ENCODE peak calls at places on chromosomes 2 and 18, in seven cellular contexts. One of them, this sample, is unnamed.

GRCh38 chr18:21241224-21242131 is 554 bp upstream of the GREB1L start:
- DNase-seq in K562: no peak
- DNase-seq in HCT116: no peak
- DNase-seq in HepG2: no peak
- DNase-seq in H1: no peak
- DNase-seq in GM12878: no peak
- DNase-seq in SK-N-SH: peak
- DNase-seq in this sample: peak

GRCh38 chr2:200405599-200406298 is 99.3 kb downstream of the SPATS2L start:
- DNase-seq in K562: peak
- DNase-seq in HCT116: peak
- DNase-seq in HepG2: peak
- DNase-seq in H1: no peak
- DNase-seq in GM12878: no peak
- DNase-seq in SK-N-SH: no peak
- DNase-seq in this sample: peak

GRCh38 chr18:63511285-63511684 is 30.9 kb upstream of the SERPINB12 start:
- DNase-seq in K562: peak
- DNase-seq in HCT116: peak
- DNase-seq in HepG2: peak
- DNase-seq in H1: peak
- DNase-seq in GM12878: no peak
- DNase-seq in SK-N-SH: peak
- DNase-seq in this sample: no peak

GRCh38 chr2:151337643-151338042 is 19.7 kb upstream of the TNFAIP6 start:
- DNase-seq in K562: no peak
- DNase-seq in HCT116: no peak
- DNase-seq in HepG2: no peak
- DNase-seq in H1: no peak
- DNase-seq in GM12878: no peak
- DNase-seq in SK-N-SH: no peak
- DNase-seq in this sample: no peak

GRCh38 chr2:222708274-222708710 is 36.8 kb downstream of the MOGAT1 start:
- DNase-seq in K562: peak
- DNase-seq in HCT116: peak
- DNase-seq in HepG2: peak
- DNase-seq in H1: no peak
- DNase-seq in GM12878: no peak
- DNase-seq in SK-N-SH: peak
- DNase-seq in this sample: no peak

GRCh38 chr2:162103443-162104009 is 29.5 kb upstream of the DPP4 start:
- DNase-seq in K562: no peak
- DNase-seq in HCT116: no peak
- DNase-seq in HepG2: no peak
- DNase-seq in H1: no peak
- DNase-seq in GM12878: no peak
- DNase-seq in SK-N-SH: no peak
- DNase-seq in this sample: no peak

GRCh38 chr2:43522177-43522576 is 73.7 kb downstream of the THADA start:
- DNase-seq in K562: no peak
- DNase-seq in HCT116: no peak
- DNase-seq in HepG2: no peak
- DNase-seq in H1: no peak
- DNase-seq in GM12878: no peak
- DNase-seq in SK-N-SH: peak
- DNase-seq in this sample: no peak

GRCh38 chr2:159108178-159108893 is 139.9 kb downstream of the TANC1 start:
- DNase-seq in K562: no peak
- DNase-seq in HCT116: no peak
- DNase-seq in HepG2: no peak
- DNase-seq in H1: no peak
- DNase-seq in GM12878: no peak
- DNase-seq in SK-N-SH: peak
- DNase-seq in this sample: peak

GRCh38 chr2:19274439-19274838 is 84.0 kb downstream of the OSR1 start:
- DNase-seq in K562: no peak
- DNase-seq in HCT116: no peak
- DNase-seq in HepG2: no peak
- DNase-seq in H1: no peak
- DNase-seq in GM12878: no peak
- DNase-seq in SK-N-SH: no peak
- DNase-seq in this sample: no peak

GRCh38 chr18:64981915-64982314 is 768.9 kb upstream of the CDH7 start:
- DNase-seq in K562: no peak
- DNase-seq in HCT116: no peak
- DNase-seq in HepG2: no peak
- DNase-seq in H1: no peak
- DNase-seq in GM12878: no peak
- DNase-seq in SK-N-SH: no peak
- DNase-seq in this sample: no peak

GRCh38 chr2:8170954-8171353 is 510.9 kb upstream of the ID2 start:
- DNase-seq in K562: no peak
- DNase-seq in HCT116: no peak
- DNase-seq in HepG2: no peak
- DNase-seq in H1: no peak
- DNase-seq in GM12878: no peak
- DNase-seq in SK-N-SH: no peak
- DNase-seq in this sample: no peak

GRCh38 chr18:73136134-73136533 is 268.3 kb upstream of the NETO1 start:
- DNase-seq in K562: no peak
- DNase-seq in HCT116: no peak
- DNase-seq in HepG2: peak
- DNase-seq in H1: no peak
- DNase-seq in GM12878: no peak
- DNase-seq in SK-N-SH: no peak
- DNase-seq in this sample: no peak

GRCh38 chr18:2653467-2653866 is 2.1 kb upstream of the SMCHD1 start:
- DNase-seq in K562: no peak
- DNase-seq in HCT116: no peak
- DNase-seq in HepG2: no peak
- DNase-seq in H1: no peak
- DNase-seq in GM12878: no peak
- DNase-seq in SK-N-SH: no peak
- DNase-seq in this sample: no peak

GRCh38 chr18:9994701-9995100 is 80.9 kb downstream of the VAPA start:
- DNase-seq in K562: no peak
- DNase-seq in HCT116: no peak
- DNase-seq in HepG2: no peak
- DNase-seq in H1: no peak
- DNase-seq in GM12878: no peak
- DNase-seq in SK-N-SH: no peak
- DNase-seq in this sample: no peak

GRCh38 chr2:85540131-85540587 is 1.2 kb downstream of the MAT2A start:
- DNase-seq in K562: peak
- DNase-seq in HCT116: no peak
- DNase-seq in HepG2: no peak
- DNase-seq in H1: no peak
- DNase-seq in GM12878: no peak
- DNase-seq in SK-N-SH: no peak
- DNase-seq in this sample: no peak

GRCh38 chr2:85542777-85543176 is 3.8 kb downstream of the MAT2A start:
- DNase-seq in K562: no peak
- DNase-seq in HCT116: no peak
- DNase-seq in HepG2: no peak
- DNase-seq in H1: no peak
- DNase-seq in GM12878: no peak
- DNase-seq in SK-N-SH: no peak
- DNase-seq in this sample: no peak

GRCh38 chr2:85539361-85540130 is 578 bp downstream of the MAT2A start:
- DNase-seq in K562: peak
- DNase-seq in HCT116: no peak
- DNase-seq in HepG2: peak
- DNase-seq in H1: no peak
- DNase-seq in GM12878: peak
- DNase-seq in SK-N-SH: peak
- DNase-seq in this sample: no peak

GRCh38 chr2:85541262-85541661 is 2.3 kb downstream of the MAT2A start:
- DNase-seq in K562: no peak
- DNase-seq in HCT116: no peak
- DNase-seq in HepG2: no peak
- DNase-seq in H1: no peak
- DNase-seq in GM12878: no peak
- DNase-seq in SK-N-SH: no peak
- DNase-seq in this sample: no peak

GRCh38 chr2:85541753-85542457 is 2.9 kb downstream of the MAT2A start:
- DNase-seq in K562: no peak
- DNase-seq in HCT116: no peak
- DNase-seq in HepG2: no peak
- DNase-seq in H1: no peak
- DNase-seq in GM12878: no peak
- DNase-seq in SK-N-SH: no peak
- DNase-seq in this sample: peak
- TF ChIP-seq JUND in K562: no peak
- TF ChIP-seq JUND in HCT116: no peak
- TF ChIP-seq JUND in HepG2: no peak
- TF ChIP-seq JUND in H1: no peak
- TF ChIP-seq JUND in GM12878: no peak
- TF ChIP-seq JUND in SK-N-SH: no peak
- TF ChIP-seq JUND in this sample: no peak

GRCh38 chr2:217399288-217399687 is 539.4 kb upstream of the TNP1 start:
- DNase-seq in K562: no peak
- DNase-seq in HCT116: no peak
- DNase-seq in HepG2: no peak
- DNase-seq in H1: no peak
- DNase-seq in GM12878: no peak
- DNase-seq in SK-N-SH: no peak
- DNase-seq in this sample: no peak

GRCh38 chr2:217398860-217399259 is 539.0 kb upstream of the TNP1 start:
- DNase-seq in K562: no peak
- DNase-seq in HCT116: no peak
- DNase-seq in HepG2: no peak
- DNase-seq in H1: no peak
- DNase-seq in GM12878: no peak
- DNase-seq in SK-N-SH: peak
- DNase-seq in this sample: no peak

GRCh38 chr2:217407466-217407865 is 547.6 kb upstream of the TNP1 start:
- DNase-seq in K562: no peak
- DNase-seq in HCT116: no peak
- DNase-seq in HepG2: no peak
- DNase-seq in H1: no peak
- DNase-seq in GM12878: no peak
- DNase-seq in SK-N-SH: no peak
- DNase-seq in this sample: no peak

GRCh38 chr2:217404236-217404760 is 544.4 kb upstream of the TNP1 start:
- DNase-seq in K562: no peak
- DNase-seq in HCT116: no peak
- DNase-seq in HepG2: no peak
- DNase-seq in H1: no peak
- DNase-seq in GM12878: no peak
- DNase-seq in SK-N-SH: no peak
- DNase-seq in this sample: no peak

DNA sequence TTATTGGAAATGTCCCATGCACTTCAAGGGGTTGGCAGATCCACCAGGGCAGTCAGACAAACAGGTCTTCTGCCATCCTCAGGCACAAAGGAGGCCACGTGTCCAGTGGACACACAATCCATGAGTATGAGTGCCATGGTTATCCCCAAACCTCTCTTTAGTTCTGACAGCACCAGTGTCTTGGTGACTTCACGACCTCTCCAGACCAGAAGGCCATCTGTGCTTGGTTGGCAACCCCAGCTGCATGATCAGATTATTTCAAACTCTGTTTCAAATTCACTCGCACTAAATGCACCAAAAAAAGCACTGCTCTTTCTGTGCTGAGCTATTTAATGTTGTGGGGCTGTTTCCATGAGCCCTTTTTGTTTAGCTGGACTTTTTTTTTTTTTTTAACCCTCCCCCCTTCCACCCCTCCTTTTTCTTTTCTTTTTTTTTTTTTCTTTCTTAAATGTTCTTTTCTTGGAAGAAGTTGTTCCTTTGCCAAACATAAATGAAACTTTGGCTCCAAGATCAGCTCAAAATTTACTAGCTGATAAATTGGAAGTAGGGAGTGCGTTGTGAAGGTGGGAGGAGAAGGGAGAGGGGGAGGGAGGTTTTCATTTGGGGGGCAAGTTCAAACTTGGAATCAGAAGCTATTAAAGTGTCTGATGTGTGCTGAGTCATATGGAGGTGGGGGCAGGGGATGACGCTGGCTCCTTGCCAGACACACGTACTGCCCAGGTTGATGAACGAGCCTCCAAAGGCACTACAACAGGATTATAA is 542.9 kb upstream of the TNP1 start:
- DNase-seq in K562: peak
- DNase-seq in HCT116: no peak
- DNase-seq in HepG2: no peak
- DNase-seq in H1: no peak
- DNase-seq in GM12878: no peak
- DNase-seq in SK-N-SH: no peak
- DNase-seq in this sample: no peak
- TF ChIP-seq JUND in K562: no peak
- TF ChIP-seq JUND in HCT116: no peak
- TF ChIP-seq JUND in HepG2: no peak
- TF ChIP-seq JUND in H1: no peak
- TF ChIP-seq JUND in GM12878: no peak
- TF ChIP-seq JUND in SK-N-SH: no peak
- TF ChIP-seq JUND in this sample: no peak

GRCh38 chr2:239267411-239267941 is 133.3 kb downstream of the HDAC4 start:
- DNase-seq in K562: peak
- DNase-seq in HCT116: peak
- DNase-seq in HepG2: no peak
- DNase-seq in H1: no peak
- DNase-seq in GM12878: peak
- DNase-seq in SK-N-SH: no peak
- DNase-seq in this sample: no peak
- TF ChIP-seq JUND in K562: no peak
- TF ChIP-seq JUND in HCT116: no peak
- TF ChIP-seq JUND in HepG2: no peak
- TF ChIP-seq JUND in H1: no peak
- TF ChIP-seq JUND in GM12878: no peak
- TF ChIP-seq JUND in SK-N-SH: no peak
- TF ChIP-seq JUND in this sample: no peak

DNA sequence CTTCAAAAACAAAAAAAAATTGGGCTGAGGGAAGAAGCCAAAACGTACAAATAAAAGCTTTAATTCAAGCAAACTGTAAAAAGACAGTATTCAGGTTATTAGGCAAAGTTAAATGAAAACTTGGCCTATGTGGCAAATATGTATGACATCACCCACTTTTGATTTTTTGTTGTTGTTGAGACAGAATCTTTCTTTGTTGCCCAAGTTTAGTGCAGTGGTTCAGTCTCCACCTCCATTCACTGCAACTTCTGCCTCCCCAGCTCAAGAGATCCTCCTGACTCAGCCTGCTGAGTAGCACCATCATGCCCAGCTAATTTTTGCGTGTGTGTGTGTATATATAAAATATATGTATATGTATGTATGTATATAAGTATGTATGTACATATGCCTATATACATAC is 440.4 kb upstream of the NRXN1 start:
- DNase-seq in K562: no peak
- DNase-seq in HCT116: no peak
- DNase-seq in HepG2: no peak
- DNase-seq in H1: no peak
- DNase-seq in GM12878: no peak
- DNase-seq in SK-N-SH: no peak
- DNase-seq in this sample: no peak
- TF ChIP-seq JUND in K562: no peak
- TF ChIP-seq JUND in HCT116: no peak
- TF ChIP-seq JUND in HepG2: no peak
- TF ChIP-seq JUND in H1: no peak
- TF ChIP-seq JUND in GM12878: no peak
- TF ChIP-seq JUND in SK-N-SH: no peak
- TF ChIP-seq JUND in this sample: no peak